ENCODE peak calls at places on chromosomes 7 and 10, in five cellular contexts. K is stomach; H is tibial nerve; U is CD8-positive, alpha-beta T cell; Y is heart left ventricle. R is an unnamed sample. For H3K36me3, H3K9me3 and H3K4me1, the result is how much of the 10 kb centered on the place peaks cover.

GRCh38 chr7:32299133-32299702 is 191.0 kb downstream of the LSM5 start:
- DNase-seq in K (no peak), H (peak), U (no peak), Y (peak), R (no peak)

GRCh38 chr10:621500-621899 is 68.0 kb downstream of the DIP2C start:
- DNase-seq in K (no peak), H (no peak), U (no peak), Y (no peak), R (no peak)

GRCh38 chr10:27297848-27298524 is 57.4 kb upstream of the ACBD5 start:
- DNase-seq in K (no peak), H (no peak), U (no peak), Y (no peak), R (no peak)

GRCh38 chr10:110701618-110701971 is 57.5 kb downstream of the RBM20 start:
- DNase-seq in K (no peak), H (no peak), U (no peak), Y (no peak), R (no peak)

GRCh38 chr10:99685232-99686041 is 26.1 kb downstream of the ENTPD7 start:
- DNase-seq in K (no peak), H (no peak), U (no peak), Y (no peak), R (no peak)

GRCh38 chr7:117827861-117828260 is 45.4 kb downstream of the CTTNBP2 start:
- DNase-seq in K (no peak), H (no peak), U (no peak), Y (no peak), R (no peak)

GRCh38 chr7:1274121-1274875 is 41.6 kb downstream of the UNCX start:
- DNase-seq in K (no peak), H (no peak), U (no peak), Y (no peak), R (no peak)

GRCh38 chr7:88243345-88243909 is 23.6 kb upstream of the SRI start:
- DNase-seq in K (no peak), H (no peak), U (no peak), Y (peak), R (no peak)

GRCh38 chr10:34994565-34995142 is 95.5 kb downstream of the CUL2 start:
- DNase-seq in K (peak), H (no peak), U (peak), Y (no peak), R (peak)

GRCh38 chr10:67783576-67784294 is 54.3 kb downstream of the DNAJC12 start:
- DNase-seq in K (no peak), H (no peak), U (no peak), Y (no peak), R (no peak)

GRCh38 chr7:110541962-110542361 is 549.0 kb upstream of the LRRN3 start:
- DNase-seq in K (no peak), H (no peak), U (no peak), Y (no peak), R (no peak)

GRCh38 chr7:139043823-139044812 is 8.3 kb upstream of the ZC3HAV1L start:
- DNase-seq in K (peak), H (no peak), U (peak), Y (no peak), R (no peak)

GRCh38 chr7:107404740-107405537 is 64.9 kb upstream of the GPR22 start:
- DNase-seq in K (no peak), H (no peak), U (no peak), Y (no peak), R (no peak)

GRCh38 chr7:141754939-141755338 is 9.0 kb upstream of the TAS2R3 start:
- DNase-seq in K (no peak), H (no peak), U (no peak), Y (no peak), R (no peak)

GRCh38 chr7:17339952-17340351 is 41.5 kb downstream of the AHR start:
- DNase-seq in K (no peak), H (no peak), U (no peak), Y (peak), R (no peak)
- H3K36me3 ChIP-seq in K (half or more), H (half or more), U (under half), Y (half or more), R (under half)

GRCh38 chr7:11780267-11780666 is 51.7 kb downstream of the THSD7A start:
- DNase-seq in K (no peak), H (no peak), U (no peak), Y (no peak), R (no peak)
- H3K9me3 ChIP-seq in K (under half), H (under half), U (under half), Y (under half), R (under half)

DNA sequence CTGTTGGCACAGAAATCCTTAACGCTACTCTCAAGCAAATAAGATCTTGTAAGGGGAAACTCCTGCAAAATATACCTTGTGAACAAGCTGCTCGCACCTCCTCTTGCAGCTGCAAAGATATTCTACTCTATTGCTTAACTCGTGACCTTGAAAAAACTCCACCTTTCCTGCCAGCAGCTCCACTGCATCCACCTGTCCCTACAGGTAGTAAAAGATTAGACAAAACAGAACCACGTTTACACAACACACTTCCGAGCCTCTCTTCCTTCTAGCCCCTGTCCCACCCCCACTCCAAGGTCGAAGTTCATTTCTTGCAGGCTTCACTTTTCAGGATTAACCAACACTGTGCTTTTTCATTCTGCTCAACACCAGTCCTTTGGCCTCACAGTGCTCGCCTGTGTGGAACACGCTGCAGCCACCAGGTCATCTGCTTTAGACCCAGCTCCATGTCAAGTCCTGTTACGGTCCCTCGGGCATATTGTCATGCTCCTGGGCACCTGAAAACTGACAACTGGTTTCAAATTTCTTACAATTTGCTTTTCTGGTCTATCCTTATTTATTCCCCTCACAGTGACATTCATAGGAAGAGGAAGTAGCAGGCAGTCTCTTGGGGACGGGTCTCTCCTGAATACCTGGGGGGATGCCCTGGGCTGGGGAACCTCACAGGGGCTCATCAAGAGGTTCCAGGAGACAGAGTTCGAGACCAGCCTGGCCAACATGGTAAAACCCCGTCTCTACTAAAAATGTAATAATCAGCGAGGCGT is 165.8 kb upstream of the KLF14 start:
- DNase-seq in K (peak), H (no peak), U (no peak), Y (no peak), R (no peak)
- H3K4me1 ChIP-seq in K (half or more), H (half or more), U (under half), Y (half or more), R (under half)

GRCh38 chr7:75050501-75050900 is 23.1 kb downstream of the RCC1L start:
- DNase-seq in K (no peak), H (no peak), U (no peak), Y (no peak), R (no peak)
- H3K36me3 ChIP-seq in K (half or more), H (half or more), U (under half), Y (half or more), R (under half)

DNA sequence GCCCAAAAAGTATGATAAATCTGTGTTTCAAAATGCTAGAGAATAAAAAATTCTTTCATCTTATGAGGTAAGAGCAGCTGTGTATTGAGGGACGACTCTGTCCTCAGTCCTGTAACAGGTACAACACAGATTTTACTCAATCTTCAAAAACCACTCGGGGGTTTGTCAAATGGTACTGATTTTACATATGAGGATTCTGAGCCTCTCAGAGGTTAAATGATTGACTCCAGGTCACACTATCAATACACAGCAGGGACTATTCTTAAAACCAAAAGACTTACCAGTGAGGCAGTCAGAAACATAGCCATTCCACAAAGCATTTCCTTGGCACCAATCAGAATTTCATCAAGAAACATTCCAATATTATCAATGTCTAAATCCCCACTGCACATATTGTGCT is 95.5 kb downstream of the SGMS1 start:
- DNase-seq in K (no peak), H (no peak), U (no peak), Y (no peak), R (no peak)
- H3K9me3 ChIP-seq in K (under half), H (under half), U (under half), Y (under half), R (under half)

GRCh38 chr10:72253002-72253401 is 20.7 kb upstream of the DDIT4 start:
- DNase-seq in K (no peak), H (no peak), U (no peak), Y (no peak), R (no peak)
- H3K4me1 ChIP-seq in K (half or more), H (half or more), U (half or more), Y (half or more), R (under half)

GRCh38 chr10:77105756-77106155 is 531.9 kb downstream of the KCNMA1 start:
- DNase-seq in K (no peak), H (no peak), U (no peak), Y (no peak), R (no peak)
- H3K36me3 ChIP-seq in K (under half), H (under half), U (under half), Y (under half), R (under half)

GRCh38 chr10:92897916-92898315 is 49.6 kb downstream of the EXOC6 start:
- DNase-seq in K (no peak), H (no peak), U (no peak), Y (no peak), R (no peak)
- H3K9me3 ChIP-seq in K (under half), H (under half), U (under half), Y (under half), R (under half)

GRCh38 chr10:75014516-75015230 is 96.8 kb upstream of the SAMD8 start:
- DNase-seq in K (no peak), H (no peak), U (peak), Y (no peak), R (no peak)
- H3K4me1 ChIP-seq in K (under half), H (under half), U (under half), Y (under half), R (under half)

GRCh38 chr10:122514045-122514840 is 46.3 kb upstream of the DMBT1 start:
- DNase-seq in K (no peak), H (no peak), U (no peak), Y (no peak), R (no peak)
- H3K36me3 ChIP-seq in K (under half), H (half or more), U (under half), Y (under half), R (under half)